ENCODE peak calls at places on chromosomes 12 and 14, in seven cellular contexts. One of them, this sample, is unnamed.

GRCh38 chr14:103679351-103679750 is 35.9 kb downstream of the XRCC3 start:
- DNase-seq in HCT116: peak
- DNase-seq in mucosa of gallbladder: no peak
- DNase-seq in dermis microvascular lymphatic vessel endothelial cell: peak
- DNase-seq in activated CD4-positive, CD25-positive, alpha-beta regulatory T cell: peak
- DNase-seq in foreskin fibroblast: no peak
- DNase-seq in foreskin melanocyte: peak
- DNase-seq in this sample: peak

GRCh38 chr12:32877670-32878459 is 18.7 kb downstream of the PKP2 start:
- DNase-seq in mucosa of gallbladder: peak
- DNase-seq in dermis microvascular lymphatic vessel endothelial cell: no peak
- DNase-seq in foreskin fibroblast: no peak
- DNase-seq in activated CD4-positive, CD25-positive, alpha-beta regulatory T cell: no peak
- DNase-seq in foreskin melanocyte: no peak
- DNase-seq in HCT116: no peak
- DNase-seq in this sample: no peak

GRCh38 chr14:70753518-70753953 is 55.8 kb downstream of the MAP3K9 start:
- DNase-seq in activated CD4-positive, CD25-positive, alpha-beta regulatory T cell: no peak
- DNase-seq in foreskin melanocyte: no peak
- DNase-seq in foreskin fibroblast: no peak
- DNase-seq in mucosa of gallbladder: no peak
- DNase-seq in dermis microvascular lymphatic vessel endothelial cell: no peak
- DNase-seq in HCT116: no peak
- DNase-seq in this sample: no peak

GRCh38 chr12:117472983-117473382 is 111.6 kb upstream of the NOS1 start:
- DNase-seq in dermis microvascular lymphatic vessel endothelial cell: no peak
- DNase-seq in mucosa of gallbladder: no peak
- DNase-seq in activated CD4-positive, CD25-positive, alpha-beta regulatory T cell: no peak
- DNase-seq in foreskin melanocyte: no peak
- DNase-seq in HCT116: peak
- DNase-seq in foreskin fibroblast: no peak
- DNase-seq in this sample: peak

GRCh38 chr14:100547633-100548294 is 39.5 kb downstream of the BEGAIN start:
- DNase-seq in foreskin melanocyte: peak
- DNase-seq in dermis microvascular lymphatic vessel endothelial cell: no peak
- DNase-seq in activated CD4-positive, CD25-positive, alpha-beta regulatory T cell: no peak
- DNase-seq in foreskin fibroblast: peak
- DNase-seq in HCT116: peak
- DNase-seq in mucosa of gallbladder: peak
- DNase-seq in this sample: peak

GRCh38 chr14:58107947-58108552 is 44.0 kb downstream of the ARMH4 start:
- DNase-seq in HCT116: peak
- DNase-seq in dermis microvascular lymphatic vessel endothelial cell: peak
- DNase-seq in foreskin fibroblast: peak
- DNase-seq in mucosa of gallbladder: peak
- DNase-seq in activated CD4-positive, CD25-positive, alpha-beta regulatory T cell: no peak
- DNase-seq in foreskin melanocyte: no peak
- DNase-seq in this sample: peak

GRCh38 chr14:65070710-65071033 is 31.6 kb downstream of the MAX start:
- DNase-seq in activated CD4-positive, CD25-positive, alpha-beta regulatory T cell: no peak
- DNase-seq in HCT116: no peak
- DNase-seq in foreskin fibroblast: no peak
- DNase-seq in mucosa of gallbladder: no peak
- DNase-seq in foreskin melanocyte: no peak
- DNase-seq in dermis microvascular lymphatic vessel endothelial cell: peak
- DNase-seq in this sample: no peak

GRCh38 chr14:68328509-68328908 is 464.4 kb downstream of the ZFP36L1 start:
- DNase-seq in dermis microvascular lymphatic vessel endothelial cell: no peak
- DNase-seq in mucosa of gallbladder: no peak
- DNase-seq in activated CD4-positive, CD25-positive, alpha-beta regulatory T cell: no peak
- DNase-seq in foreskin melanocyte: no peak
- DNase-seq in HCT116: no peak
- DNase-seq in foreskin fibroblast: no peak
- DNase-seq in this sample: no peak

GRCh38 chr12:119178544-119179334 is at the start of gene HSPB8:
- DNase-seq in mucosa of gallbladder: peak
- DNase-seq in activated CD4-positive, CD25-positive, alpha-beta regulatory T cell: no peak
- DNase-seq in dermis microvascular lymphatic vessel endothelial cell: no peak
- DNase-seq in foreskin melanocyte: no peak
- DNase-seq in foreskin fibroblast: peak
- DNase-seq in HCT116: peak
- DNase-seq in this sample: peak

GRCh38 chr14:85058170-85058569 is 471.8 kb upstream of the FLRT2 start:
- DNase-seq in dermis microvascular lymphatic vessel endothelial cell: no peak
- DNase-seq in foreskin melanocyte: no peak
- DNase-seq in HCT116: no peak
- DNase-seq in activated CD4-positive, CD25-positive, alpha-beta regulatory T cell: no peak
- DNase-seq in mucosa of gallbladder: no peak
- DNase-seq in foreskin fibroblast: no peak
- DNase-seq in this sample: no peak

GRCh38 chr12:116143883-116144266 is 133.6 kb downstream of the MED13L start:
- DNase-seq in mucosa of gallbladder: no peak
- DNase-seq in dermis microvascular lymphatic vessel endothelial cell: no peak
- DNase-seq in foreskin melanocyte: no peak
- DNase-seq in foreskin fibroblast: peak
- DNase-seq in HCT116: no peak
- DNase-seq in activated CD4-positive, CD25-positive, alpha-beta regulatory T cell: no peak
- DNase-seq in this sample: no peak

GRCh38 chr12:96711364-96711763 is 195.7 kb upstream of the NEDD1 start:
- DNase-seq in foreskin melanocyte: no peak
- DNase-seq in dermis microvascular lymphatic vessel endothelial cell: no peak
- DNase-seq in HCT116: no peak
- DNase-seq in foreskin fibroblast: no peak
- DNase-seq in activated CD4-positive, CD25-positive, alpha-beta regulatory T cell: no peak
- DNase-seq in mucosa of gallbladder: no peak
- DNase-seq in this sample: no peak

GRCh38 chr12:2650261-2651060 is 144.3 kb upstream of the FKBP4 start:
- DNase-seq in foreskin fibroblast: no peak
- DNase-seq in HCT116: no peak
- DNase-seq in dermis microvascular lymphatic vessel endothelial cell: no peak
- DNase-seq in foreskin melanocyte: no peak
- DNase-seq in mucosa of gallbladder: no peak
- DNase-seq in activated CD4-positive, CD25-positive, alpha-beta regulatory T cell: no peak
- DNase-seq in this sample: no peak

GRCh38 chr12:20368653-20369163 is 371 bp downstream of the PDE3A start:
- DNase-seq in dermis microvascular lymphatic vessel endothelial cell: no peak
- DNase-seq in activated CD4-positive, CD25-positive, alpha-beta regulatory T cell: no peak
- DNase-seq in mucosa of gallbladder: peak
- DNase-seq in HCT116: no peak
- DNase-seq in foreskin fibroblast: peak
- DNase-seq in foreskin melanocyte: peak
- DNase-seq in this sample: peak

GRCh38 chr12:132717531-132718387 is 7.1 kb downstream of the PGAM5 start:
- DNase-seq in dermis microvascular lymphatic vessel endothelial cell: no peak
- DNase-seq in foreskin fibroblast: no peak
- DNase-seq in mucosa of gallbladder: no peak
- DNase-seq in activated CD4-positive, CD25-positive, alpha-beta regulatory T cell: no peak
- DNase-seq in HCT116: no peak
- DNase-seq in foreskin melanocyte: no peak
- DNase-seq in this sample: no peak

GRCh38 chr14:54229136-54229535 is 167.7 kb upstream of the CDKN3 start:
- DNase-seq in HCT116: no peak
- DNase-seq in activated CD4-positive, CD25-positive, alpha-beta regulatory T cell: no peak
- DNase-seq in mucosa of gallbladder: no peak
- DNase-seq in foreskin melanocyte: no peak
- DNase-seq in foreskin fibroblast: no peak
- DNase-seq in dermis microvascular lymphatic vessel endothelial cell: no peak
- DNase-seq in this sample: no peak

GRCh38 chr12:77031745-77032144 is 33.6 kb downstream of the E2F7 start:
- DNase-seq in dermis microvascular lymphatic vessel endothelial cell: no peak
- DNase-seq in mucosa of gallbladder: no peak
- DNase-seq in foreskin melanocyte: no peak
- DNase-seq in HCT116: no peak
- DNase-seq in activated CD4-positive, CD25-positive, alpha-beta regulatory T cell: no peak
- DNase-seq in foreskin fibroblast: peak
- DNase-seq in this sample: no peak

GRCh38 chr12:48932878-48933277 is 7.6 kb upstream of the FKBP11 start:
- DNase-seq in HCT116: no peak
- DNase-seq in dermis microvascular lymphatic vessel endothelial cell: no peak
- DNase-seq in foreskin melanocyte: no peak
- DNase-seq in foreskin fibroblast: no peak
- DNase-seq in mucosa of gallbladder: no peak
- DNase-seq in activated CD4-positive, CD25-positive, alpha-beta regulatory T cell: no peak
- DNase-seq in this sample: no peak

GRCh38 chr12:56333197-56333678 is 562 bp downstream of the PAN2 start:
- DNase-seq in dermis microvascular lymphatic vessel endothelial cell: no peak
- DNase-seq in foreskin melanocyte: no peak
- DNase-seq in mucosa of gallbladder: no peak
- DNase-seq in HCT116: no peak
- DNase-seq in foreskin fibroblast: no peak
- DNase-seq in activated CD4-positive, CD25-positive, alpha-beta regulatory T cell: no peak
- DNase-seq in this sample: no peak